ENCODE peak calls at places on chromosomes 1 and 21, in six cellular contexts. E, Y, O, N, F and C are unnamed samples.
A peak's percentile ranks its signal among the peaks of the same experiment; 100 is the strongest.

GRCh38 chr1:37250371-37250770 is 216.1 kb upstream of the GRIK3 start:
- DNase-seq in E (no peak), Y (no peak), O (no peak), N (no peak), F (peak; percentile 3), C (no peak)

GRCh38 chr1:198472997-198473396 is 67.5 kb downstream of the ATP6V1G3 start:
- DNase-seq in E (no peak), Y (no peak), O (no peak), N (no peak), F (no peak), C (no peak)

GRCh38 chr1:102628008-102628736 is 480.1 kb downstream of the COL11A1 start:
- DNase-seq in E (no peak), Y (no peak), O (no peak), N (no peak), F (peak; percentile 6), C (no peak)

GRCh38 chr1:74534241-74534640 is 21.8 kb upstream of the LRRC53 start:
- DNase-seq in E (no peak), Y (no peak), O (no peak), N (no peak), F (no peak), C (no peak)

GRCh38 chr1:33866286-33866685 is 2.4 kb downstream of the HMGB4 start:
- DNase-seq in E (no peak), Y (no peak), O (no peak), N (no peak), F (no peak), C (no peak)

GRCh38 chr1:85148524-85149250 is 52.1 kb downstream of the SYDE2 start:
- DNase-seq in E (no peak), Y (peak; percentile 73), O (no peak), N (no peak), F (no peak), C (no peak)

GRCh38 chr1:25996966-25997758 is 701 bp downstream of the PAFAH2 start:
- DNase-seq in E (no peak), Y (peak; percentile 15), O (peak; percentile 46), N (peak; percentile 34), F (peak; percentile 46), C (no peak)

GRCh38 chr1:62428351-62428750 is 8.5 kb upstream of the USP1 start:
- DNase-seq in E (no peak), Y (no peak), O (no peak), N (no peak), F (no peak), C (no peak)

GRCh38 chr21:24941316-24942185 is 665.7 kb downstream of the MRPL39 start:
- DNase-seq in E (no peak), Y (no peak), O (no peak), N (peak; percentile 22), F (no peak), C (no peak)

GRCh38 chr1:5879421-5879820 is 112.8 kb downstream of the NPHP4 start:
- DNase-seq in E (no peak), Y (no peak), O (no peak), N (no peak), F (no peak), C (no peak)

GRCh38 chr1:66143661-66144060 is 351.0 kb downstream of the PDE4B start:
- DNase-seq in E (no peak), Y (no peak), O (no peak), N (no peak), F (no peak), C (no peak)

DNA sequence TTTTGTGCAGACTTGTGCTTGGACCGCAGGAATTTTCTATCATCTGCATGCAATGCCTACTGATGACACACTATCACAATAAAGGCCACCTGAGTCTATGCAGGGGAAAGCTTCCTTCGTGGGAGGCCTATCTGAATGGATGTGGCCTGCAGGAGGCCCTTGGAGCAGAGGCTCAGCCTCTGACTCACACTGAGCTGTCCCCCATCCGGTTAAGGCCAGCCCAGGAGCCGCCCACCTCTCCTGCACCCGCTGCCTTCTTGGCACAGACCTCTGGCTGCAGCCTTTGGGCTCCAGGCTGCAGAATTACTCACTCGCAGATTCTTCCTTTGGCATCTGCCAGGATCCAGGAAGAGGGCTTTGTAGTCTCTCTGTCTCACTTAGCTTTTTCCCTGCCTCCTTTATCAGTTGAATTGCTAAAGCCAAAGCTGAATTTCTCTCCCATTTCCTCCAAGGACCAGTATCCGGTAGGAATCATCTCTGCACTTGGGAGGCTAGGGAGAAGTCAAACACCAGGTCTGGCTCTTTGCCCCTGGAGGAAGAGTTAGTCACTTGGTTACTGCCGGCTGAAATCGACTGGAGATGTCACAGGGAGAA is 65.1 kb upstream of the JUN start:
- DNase-seq in E (peak; percentile 20), Y (no peak), O (peak; percentile 25), N (peak; percentile 63), F (peak; percentile 94), C (peak; percentile 74)
- TF ChIP-seq CTCF in E (no peak), Y (no peak), O (no peak), N (no peak), F (no peak), C (no peak)

DNA sequence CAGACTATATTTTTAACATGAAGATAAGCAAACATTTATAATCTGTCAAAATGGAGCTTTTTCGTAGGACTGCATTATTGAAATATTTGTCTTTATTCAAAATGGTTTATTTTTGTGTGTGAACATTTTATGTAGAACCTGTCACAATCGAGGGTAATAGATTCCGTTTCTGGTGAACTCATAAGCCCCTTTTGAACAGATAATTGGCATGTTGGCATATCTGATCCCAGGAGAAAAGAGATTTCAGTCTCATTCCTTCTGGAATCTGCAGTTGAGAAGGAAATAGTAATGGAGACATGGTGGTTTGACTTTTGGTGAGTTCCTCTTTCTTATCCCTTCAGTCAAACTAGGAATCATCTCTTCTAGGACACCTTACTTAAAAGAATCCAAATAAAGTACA is 427.9 kb upstream of the B3GALT2 start:
- DNase-seq in E (no peak), Y (no peak), O (no peak), N (no peak), F (no peak), C (no peak)
- TF ChIP-seq EP300 in E (no peak), Y (no peak), O (no peak), N (no peak), F (no peak), C (no peak)

GRCh38 chr1:203672354-203672753 is 45.7 kb downstream of the ATP2B4 start:
- DNase-seq in E (no peak), Y (no peak), O (peak; percentile 46), N (peak; percentile 63), F (no peak), C (peak; percentile 94)

GRCh38 chr1:203671808-203672207 is 45.2 kb downstream of the ATP2B4 start:
- DNase-seq in E (no peak), Y (no peak), O (no peak), N (no peak), F (no peak), C (peak; percentile 76)

GRCh38 chr1:203675596-203676347 is 49.1 kb downstream of the ATP2B4 start:
- DNase-seq in E (no peak), Y (no peak), O (peak; percentile 41), N (no peak), F (no peak), C (no peak)

GRCh38 chr1:203676455-203676854 is 49.8 kb downstream of the ATP2B4 start:
- DNase-seq in E (peak; percentile 39), Y (no peak), O (no peak), N (no peak), F (no peak), C (no peak)

GRCh38 chr1:203673550-203674411 is 47.1 kb downstream of the ATP2B4 start:
- DNase-seq in E (peak; percentile 79), Y (no peak), O (peak; percentile 51), N (peak; percentile 59), F (peak; percentile 85), C (peak; percentile 82)
- TF ChIP-seq CTCF in E (peak; percentile 49), Y (peak; percentile 30), O (no peak), N (no peak), F (peak; percentile 38), C (no peak)

GRCh38 chr1:98920441-98921110 is 84.1 kb downstream of the PLPPR5 start:
- DNase-seq in E (no peak), Y (no peak), O (no peak), N (no peak), F (no peak), C (no peak)

GRCh38 chr1:98921817-98922216 is 82.8 kb downstream of the PLPPR5 start:
- DNase-seq in E (no peak), Y (no peak), O (no peak), N (no peak), F (no peak), C (no peak)

GRCh38 chr1:98926597-98926996 is 78.1 kb downstream of the PLPPR5 start:
- DNase-seq in E (no peak), Y (no peak), O (no peak), N (no peak), F (no peak), C (no peak)

GRCh38 chr1:98923667-98924066 is 81.0 kb downstream of the PLPPR5 start:
- DNase-seq in E (no peak), Y (no peak), O (no peak), N (no peak), F (no peak), C (no peak)

DNA sequence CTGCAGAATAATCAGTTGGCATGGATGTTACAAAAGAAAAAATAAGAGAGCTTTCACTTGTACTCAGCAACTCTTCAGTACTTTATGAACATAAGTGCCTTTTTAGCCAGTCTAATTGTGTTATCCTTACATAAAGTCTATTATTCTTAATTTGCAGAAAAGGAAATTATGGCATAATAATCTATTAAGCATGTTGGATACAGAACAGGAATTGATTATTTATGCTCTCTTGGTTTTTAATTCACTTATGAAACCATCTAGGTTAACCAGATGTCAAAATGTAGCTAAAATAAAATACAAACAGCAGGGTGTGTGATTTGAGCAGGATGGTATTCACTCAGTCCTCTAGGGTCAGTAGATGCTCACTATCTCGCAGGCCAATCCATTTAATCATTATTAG is 79.7 kb downstream of the PLPPR5 start:
- DNase-seq in E (no peak), Y (no peak), O (no peak), N (no peak), F (no peak), C (no peak)
- TF ChIP-seq EP300 in E (no peak), Y (no peak), O (no peak), N (no peak), F (no peak), C (no peak)

GRCh38 chr1:46179138-46180081 is 3.1 kb upstream of the P3R3URF start:
- DNase-seq in E (peak; percentile 91), Y (no peak), O (peak; percentile 88), N (peak; percentile 87), F (peak; percentile 80), C (peak; percentile 92)

GRCh38 chr1:46173361-46173856 is 1.5 kb upstream of the TSPAN1 start:
- DNase-seq in E (peak; percentile 61), Y (no peak), O (no peak), N (no peak), F (no peak), C (no peak)

GRCh38 chr1:46174448-46175231 is at the start of gene TSPAN1:
- DNase-seq in E (no peak), Y (no peak), O (no peak), N (no peak), F (no peak), C (peak; percentile 74)

GRCh38 chr1:46175243-46175642 is 356 bp downstream of the TSPAN1 start:
- DNase-seq in E (no peak), Y (no peak), O (no peak), N (no peak), F (no peak), C (no peak)

GRCh38 chr1:46176211-46176865 is at the start of gene P3R3URF:
- DNase-seq in E (no peak), Y (no peak), O (no peak), N (no peak), F (no peak), C (no peak)
- TF ChIP-seq CTCF in E (no peak), Y (no peak), O (no peak), N (no peak), F (no peak), C (no peak)

GRCh38 chr1:22741118-22741517 is 30.5 kb downstream of the EPHB2 start:
- DNase-seq in E (no peak), Y (no peak), O (no peak), N (no peak), F (no peak), C (no peak)
- TF ChIP-seq EP300 in E (no peak), Y (no peak), O (no peak), N (no peak), F (no peak), C (no peak)

GRCh38 chr1:68162761-68163160 is 69.6 kb downstream of the WLS start:
- DNase-seq in E (peak; percentile 10), Y (no peak), O (no peak), N (no peak), F (no peak), C (no peak)
- TF ChIP-seq CTCF in E (peak; percentile 67), Y (no peak), O (peak; percentile 8), N (no peak), F (no peak), C (no peak)